ENCODE peak calls at places on chromosomes 7 and 10, in seven cellular contexts. S is ovary, L is pancreas, J is cardiac muscle cell, D is coronary artery, V is right lobe of liver, T is A673. Q is an unnamed sample.

GRCh38 chr7:55469271-55469681 is 103.0 kb downstream of the VOPP1 start:
- DNase-seq in L (no peak), D (no peak), S (no peak), J (no peak), T (no peak), V (no peak), Q (no peak)

GRCh38 chr10:90939125-90939524 is 18.2 kb upstream of the ANKRD1 start:
- DNase-seq in T (no peak), D (no peak), L (no peak), S (no peak), V (no peak), J (no peak), Q (no peak)

GRCh38 chr10:15879058-15879457 is 18.8 kb upstream of the MINDY3 start:
- DNase-seq in T (peak; percentile 71), S (no peak), D (no peak), V (no peak), L (no peak), J (peak; percentile 48), Q (no peak)

GRCh38 chr7:2071133-2071832 is 161.5 kb downstream of the MAD1L1 start:
- DNase-seq in S (no peak), D (no peak), L (no peak), T (no peak), V (no peak), J (no peak), Q (no peak)

GRCh38 chr10:129888784-129889616 is 75.1 kb downstream of the EBF3 start:
- DNase-seq in J (peak; percentile 66), L (peak; percentile 45), D (no peak), V (peak; percentile 55), S (peak; percentile 49), T (peak; percentile 70), Q (peak; percentile 46)

GRCh38 chr7:117323877-117324699 is 1.2 kb upstream of the WNT2 start:
- DNase-seq in L (peak; percentile 30), D (no peak), V (peak; percentile 40), S (peak; percentile 48), T (peak; percentile 21), J (peak; percentile 70), Q (peak; percentile 53)

GRCh38 chr10:96616961-96617360 is 30.1 kb upstream of the TM9SF3 start:
- DNase-seq in T (no peak), L (no peak), J (no peak), S (no peak), D (no peak), V (no peak), Q (peak; percentile 53)

GRCh38 chr7:73900286-73900685 is 39.3 kb downstream of the TMEM270 start:
- DNase-seq in D (peak; percentile 92), S (no peak), T (no peak), V (no peak), L (no peak), J (no peak), Q (no peak)

GRCh38 chr10:12394236-12395033 is 45.1 kb downstream of the CAMK1D start:
- DNase-seq in T (no peak), D (no peak), J (no peak), L (peak; percentile 53), V (no peak), S (no peak), Q (no peak)

GRCh38 chr10:4918236-4918635 is 45.0 kb upstream of the AKR1C1 start:
- DNase-seq in S (no peak), J (no peak), D (no peak), L (no peak), V (no peak), T (no peak), Q (no peak)
- TF ChIP-seq CTCF in S (no peak), J (no peak), D (no peak), L (no peak), V (no peak), T (no peak), Q (no peak)

DNA sequence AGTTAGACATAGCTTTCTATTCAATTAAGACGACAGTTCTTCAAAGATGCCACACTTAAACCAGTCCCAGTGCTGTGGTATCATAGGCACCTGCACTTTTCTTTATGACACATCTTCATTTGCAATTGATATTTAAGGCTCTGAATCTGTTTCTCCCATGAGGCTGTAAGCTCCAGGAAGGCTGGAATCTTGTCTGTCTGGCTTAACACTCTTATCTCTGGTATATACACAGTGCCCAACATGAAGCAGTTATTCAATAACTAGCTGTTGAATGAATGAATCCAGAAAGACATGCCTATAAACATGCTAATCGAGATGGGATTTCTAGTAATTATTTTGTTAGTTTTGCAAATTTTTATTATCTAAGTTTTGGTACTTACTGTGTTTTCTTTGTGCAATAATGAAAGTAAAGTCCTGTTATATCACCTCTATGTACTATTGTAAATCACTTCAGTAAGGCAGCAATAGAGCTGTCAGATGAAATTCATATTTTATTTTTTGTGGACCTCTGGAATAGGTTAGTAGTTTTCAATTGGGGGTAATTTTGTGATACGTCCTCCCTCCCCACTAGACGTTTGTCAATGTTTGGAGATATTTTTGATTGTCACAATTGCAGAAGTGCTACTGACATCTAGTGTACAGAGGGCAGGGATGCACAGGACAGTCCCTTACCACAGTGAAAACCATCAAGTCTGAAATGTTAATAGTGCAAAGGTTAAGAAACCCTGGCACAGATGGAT is 51.3 kb upstream of the STEAP4 start:
- DNase-seq in D (no peak), S (no peak), T (peak; percentile 3), V (no peak), J (peak; percentile 17), L (no peak), Q (peak; percentile 8)
- TF ChIP-seq CTCF in D (no peak), S (no peak), T (peak; percentile 41), V (peak; percentile 65), J (peak; percentile 52), L (no peak), Q (peak; percentile 63)

GRCh38 chr7:100600222-100601038 is 1.7 kb upstream of the PCOLCE start:
- DNase-seq in V (no peak), D (no peak), J (no peak), T (no peak), L (no peak), S (no peak), Q (no peak)
- TF ChIP-seq CTCF in V (no peak), D (no peak), J (no peak), T (no peak), L (no peak), S (no peak), Q (no peak)

DNA sequence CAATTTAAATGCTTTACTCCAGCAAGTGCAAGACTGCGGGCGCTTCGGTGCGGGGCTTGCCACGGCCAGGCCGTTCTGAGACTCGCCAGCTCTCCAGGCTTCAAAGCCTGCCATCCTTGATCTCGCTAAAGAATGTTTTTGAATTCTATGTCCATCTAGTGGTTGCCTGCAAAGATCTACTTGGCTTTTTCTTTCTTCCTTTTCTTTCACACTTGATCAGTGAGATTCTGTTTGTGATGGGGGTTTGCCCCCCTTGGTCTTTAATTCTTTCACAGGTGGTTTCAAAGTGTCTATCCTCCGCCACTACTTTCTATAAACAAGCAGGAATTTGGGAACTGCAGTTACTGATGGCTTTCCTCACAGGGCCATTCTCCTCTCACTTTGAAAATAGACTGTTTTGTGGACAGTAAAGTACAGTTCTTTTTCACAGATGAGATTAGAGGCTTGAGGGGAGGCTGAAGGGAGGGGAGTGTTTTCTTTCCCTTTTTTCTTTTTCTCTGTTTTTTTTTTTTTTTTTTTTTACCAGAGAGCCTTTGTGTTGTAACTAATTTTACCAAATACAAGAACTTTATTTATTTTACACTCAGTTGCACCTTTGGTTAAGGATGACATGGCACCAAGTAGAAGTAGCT is 15.2 kb upstream of the FBXW4 start:
- DNase-seq in T (no peak), J (peak; percentile 14), S (no peak), L (no peak), V (no peak), D (no peak), Q (no peak)
- TF ChIP-seq CTCF in T (no peak), J (peak; percentile 10), S (no peak), L (no peak), V (no peak), D (no peak), Q (no peak)

DNA sequence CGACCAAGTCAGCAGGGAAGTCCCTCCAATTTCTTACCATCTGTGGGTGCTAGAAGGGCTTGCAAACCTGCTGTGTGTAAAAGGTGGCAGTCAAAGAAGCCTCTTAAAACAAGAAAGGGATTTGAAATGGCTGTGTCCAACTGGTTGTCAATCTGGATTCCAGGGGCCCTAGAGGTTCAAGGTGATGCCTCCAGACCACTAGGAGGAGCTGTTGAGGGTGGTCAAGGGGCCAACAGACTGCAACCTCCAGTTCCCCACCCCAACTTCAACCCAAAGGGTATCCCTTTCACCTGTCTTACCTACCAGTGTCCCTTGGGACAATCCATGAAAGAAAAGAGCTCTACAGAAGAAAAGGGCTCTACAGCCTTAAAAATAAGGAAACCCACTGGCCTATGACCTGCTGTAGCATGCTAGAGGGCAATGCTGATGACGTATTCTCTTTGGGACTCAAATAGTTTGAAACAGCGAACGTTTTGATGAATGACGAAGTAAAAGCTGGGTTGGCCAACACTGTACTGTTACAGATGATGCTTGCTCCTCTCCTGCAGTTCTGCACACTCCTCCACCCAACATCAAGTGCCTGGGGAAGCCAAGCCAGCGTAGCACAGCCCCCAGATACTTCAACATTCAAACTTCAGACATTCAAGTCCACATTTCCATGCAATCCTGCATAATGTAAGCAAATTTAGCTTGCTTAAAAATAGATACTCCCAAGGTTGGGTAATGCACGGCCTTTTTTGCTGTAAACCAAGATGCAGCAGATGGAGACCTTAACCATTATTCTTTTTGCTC is 46.0 kb upstream of the WDR11 start:
- DNase-seq in T (no peak), L (no peak), D (no peak), J (no peak), S (no peak), V (no peak), Q (no peak)
- TF ChIP-seq CTCF in T (peak; percentile 26), L (no peak), D (no peak), J (no peak), S (no peak), V (no peak), Q (no peak)

GRCh38 chr7:128854396-128854795 is 8.3 kb upstream of the ATP6V1F start:
- DNase-seq in V (no peak), D (no peak), T (no peak), J (no peak), L (no peak), S (no peak), Q (no peak)
- TF ChIP-seq CTCF in V (no peak), D (no peak), T (no peak), J (no peak), L (no peak), S (no peak), Q (no peak)

DNA sequence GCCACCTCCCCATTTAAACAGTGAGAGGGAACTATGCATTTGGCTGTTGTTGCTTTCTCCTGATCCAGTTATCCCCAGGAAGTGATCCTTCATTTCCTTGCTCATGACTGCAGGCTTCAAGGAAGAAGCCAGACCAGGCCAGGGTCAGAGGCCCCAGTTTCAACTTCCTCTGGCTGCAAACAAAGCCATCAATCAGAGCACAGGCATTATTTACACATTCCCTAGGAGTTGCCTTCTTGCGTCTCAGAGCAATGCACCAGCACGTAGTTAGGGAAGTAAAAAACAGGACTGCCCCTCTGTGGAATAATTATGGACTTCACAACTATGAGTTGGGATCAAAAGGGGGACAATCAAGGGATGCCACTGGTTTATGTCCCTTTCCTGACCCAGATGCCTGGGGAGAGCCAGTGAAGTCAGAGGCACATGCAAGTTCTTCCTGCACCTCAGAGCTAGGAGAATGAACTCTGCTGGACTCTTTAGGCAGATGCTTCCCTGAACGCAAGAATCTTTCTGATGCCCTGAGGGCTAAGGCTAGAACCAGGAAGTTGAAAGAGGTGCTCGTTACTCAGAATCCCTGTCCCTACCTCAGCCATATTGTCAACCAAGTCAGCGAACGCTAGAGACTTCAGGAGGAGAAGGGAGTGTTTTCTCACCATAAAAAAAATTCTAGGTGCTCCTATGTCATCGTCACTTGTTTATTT is 359.1 kb downstream of the PRPF18 start:
- DNase-seq in L (no peak), T (no peak), J (peak; percentile 29), D (no peak), S (no peak), V (peak; percentile 43), Q (no peak)
- TF ChIP-seq CTCF in L (no peak), T (no peak), J (no peak), D (no peak), S (no peak), V (no peak), Q (no peak)

Q was measured in thyroid gland.